ENCODE peak calls at places on chromosome 15, in five cellular contexts. S is IMR-90, V is neuronal stem cell, K is H1, H is mesenchymal stem cell. U is an unnamed sample.

GRCh38 chr15:74336061-74337005 is 31.1 kb downstream of the CYP11A1 start:
- DNase-seq in S (peak; percentile 37), V (no peak), K (no peak), H (no peak), U (no peak)

GRCh38 chr15:63843901-63844317 is 10.2 kb upstream of the HERC1 start:
- DNase-seq in S (peak; percentile 71), V (no peak), K (no peak), H (peak; percentile 65), U (peak; percentile 63)

GRCh38 chr15:85112997-85113396 is 131.3 kb downstream of the PDE8A start:
- DNase-seq in S (no peak), V (no peak), K (no peak), H (no peak), U (no peak)

GRCh38 chr15:68999091-68999490 is 15.4 kb upstream of the NOX5 start:
- DNase-seq in S (no peak), V (no peak), K (peak; percentile 1), H (no peak), U (no peak)

GRCh38 chr15:74403590-74403919 is 30.2 kb downstream of the SEMA7A start:
- DNase-seq in S (no peak), V (no peak), K (no peak), H (no peak), U (no peak)

GRCh38 chr15:52780172-52780980 is 9.8 kb downstream of the ONECUT1 start:
- DNase-seq in S (peak; percentile 41), V (peak; percentile 67), K (peak; percentile 88), H (peak; percentile 54), U (peak; percentile 53)

GRCh38 chr15:37981781-37982180 is 47.3 kb downstream of the TMCO5A start:
- DNase-seq in S (peak; percentile 55), V (no peak), K (no peak), H (peak; percentile 56), U (peak; percentile 41)

GRCh38 chr15:57680021-57680420 is 26.5 kb upstream of the POLR2M start:
- DNase-seq in S (peak; percentile 51), V (no peak), K (no peak), H (peak; percentile 30), U (no peak)

GRCh38 chr15:34693053-34693744 is 61.6 kb downstream of the GJD2 start:
- DNase-seq in S (peak; percentile 59), V (no peak), K (no peak), H (no peak), U (no peak)

GRCh38 chr15:84804005-84804803 is 13.0 kb upstream of the ALPK3 start:
- DNase-seq in S (no peak), V (no peak), K (no peak), H (no peak), U (no peak)

GRCh38 chr15:71195242-71195641 is 80.0 kb downstream of the THSD4 start:
- DNase-seq in S (no peak), V (no peak), K (peak; percentile 46), H (no peak), U (peak; percentile 89)

GRCh38 chr15:52976050-52976449 is 185.9 kb upstream of the ONECUT1 start:
- DNase-seq in S (no peak), V (no peak), K (no peak), H (no peak), U (no peak)

GRCh38 chr15:42726114-42726513 is 10.8 kb downstream of the CDAN1 start:
- DNase-seq in S (no peak), V (no peak), K (peak; percentile 48), H (no peak), U (no peak)

GRCh38 chr15:89632563-89633430 is 22.5 kb downstream of the KIF7 start:
- DNase-seq in S (no peak), V (no peak), K (no peak), H (no peak), U (no peak)

GRCh38 chr15:67803996-67804843 is 21.1 kb upstream of the SKOR1 start:
- DNase-seq in S (no peak), V (no peak), K (peak; percentile 78), H (no peak), U (peak; percentile 83)

GRCh38 chr15:58332676-58333400 is 99.0 kb upstream of the LIPC start:
- DNase-seq in S (peak; percentile 93), V (no peak), K (no peak), H (peak; percentile 95), U (peak; percentile 24)

GRCh38 chr15:63491116-63491817 is 13.1 kb upstream of the USP3 start:
- DNase-seq in S (no peak), V (no peak), K (no peak), H (no peak), U (no peak)

GRCh38 chr15:66573719-66574641 is 8.2 kb upstream of the LCTL start:
- DNase-seq in S (peak; percentile 89), V (no peak), K (no peak), H (peak; percentile 48), U (no peak)

GRCh38 chr15:51931638-51932037 is 39.9 kb downstream of the LEO1 start:
- DNase-seq in S (peak; percentile 74), V (no peak), K (no peak), H (peak; percentile 19), U (no peak)

GRCh38 chr15:38672814-38673292 is 108.2 kb upstream of the RASGRP1 start:
- DNase-seq in S (no peak), V (no peak), K (no peak), H (no peak), U (no peak)

GRCh38 chr15:70153948-70154439 is 56.3 kb upstream of the TLE3 start:
- DNase-seq in S (no peak), V (no peak), K (no peak), H (no peak), U (no peak)

GRCh38 chr15:59436774-59437472 is 1.1 kb upstream of the FAM81A start:
- DNase-seq in S (no peak), V (no peak), K (no peak), H (peak; percentile 6), U (no peak)

GRCh38 chr15:75065467-75065850 is 42.1 kb downstream of the PPCDC start:
- DNase-seq in S (peak; percentile 24), V (no peak), K (no peak), H (no peak), U (peak; percentile 23)

GRCh38 chr15:32716960-32717289 is 879 bp upstream of the GREM1 start:
- DNase-seq in S (no peak), V (peak; percentile 5), K (no peak), H (no peak), U (no peak)

GRCh38 chr15:74847462-74847861 is 4.5 kb upstream of the ULK3 start:
- DNase-seq in S (no peak), V (no peak), K (no peak), H (no peak), U (no peak)

GRCh38 chr15:75531041-75531450 is 48.1 kb downstream of the PTPN9 start:
- DNase-seq in S (peak; percentile 40), V (no peak), K (no peak), H (peak; percentile 34), U (peak; percentile 21)

GRCh38 chr15:31400222-31400927 is 73.7 kb downstream of the KLF13 start:
- DNase-seq in S (no peak), V (no peak), K (no peak), H (no peak), U (no peak)

GRCh38 chr15:74571191-74571590 is 30.2 kb downstream of the ARID3B start:
- DNase-seq in S (no peak), V (no peak), K (no peak), H (no peak), U (no peak)

GRCh38 chr15:62465173-62465572 is 300.1 kb upstream of the C2CD4B start:
- DNase-seq in S (no peak), V (no peak), K (no peak), H (no peak), U (peak; percentile 44)

GRCh38 chr15:45863881-45864580 is 229.2 kb downstream of the SQOR start:
- DNase-seq in S (no peak), V (no peak), K (no peak), H (no peak), U (peak; percentile 14)

GRCh38 chr15:42118650-42119531 is 24.5 kb upstream of the PLA2G4D start:
- DNase-seq in S (no peak), V (no peak), K (no peak), H (no peak), U (peak; percentile 46)

GRCh38 chr15:81152339-81152738 is 18.3 kb downstream of the CFAP161 start:
- DNase-seq in S (no peak), V (no peak), K (no peak), H (no peak), U (no peak)

GRCh38 chr15:77048135-77048866 is 22.6 kb downstream of the TSPAN3 start:
- DNase-seq in S (peak; percentile 23), V (no peak), K (no peak), H (no peak), U (no peak)
- H3K4me3 ChIP-seq in S (no peak overlapping the region), V (no peak overlapping the region), K (no peak overlapping the region), H (no peak overlapping the region), U (no peak overlapping the region)

GRCh38 chr15:98596885-98597343 is 51.4 kb upstream of the IGF1R start:
- DNase-seq in S (no peak), V (no peak), K (no peak), H (no peak), U (no peak)

GRCh38 chr15:98597666-98598065 is 50.7 kb upstream of the IGF1R start:
- DNase-seq in S (no peak), V (no peak), K (peak; percentile 39), H (no peak), U (peak; percentile 77)

GRCh38 chr15:98596131-98596530 is 52.2 kb upstream of the IGF1R start:
- DNase-seq in S (no peak), V (no peak), K (no peak), H (no peak), U (no peak)

GRCh38 chr15:98592136-98592535 is 56.2 kb upstream of the IGF1R start:
- DNase-seq in S (no peak), V (no peak), K (peak; percentile 47), H (no peak), U (no peak)
- H2BK15ac ChIP-seq in S (no peak overlapping the region), V (no peak overlapping the region), K (no peak overlapping the region), H (no peak overlapping the region), U (no peak overlapping the region)

DNA sequence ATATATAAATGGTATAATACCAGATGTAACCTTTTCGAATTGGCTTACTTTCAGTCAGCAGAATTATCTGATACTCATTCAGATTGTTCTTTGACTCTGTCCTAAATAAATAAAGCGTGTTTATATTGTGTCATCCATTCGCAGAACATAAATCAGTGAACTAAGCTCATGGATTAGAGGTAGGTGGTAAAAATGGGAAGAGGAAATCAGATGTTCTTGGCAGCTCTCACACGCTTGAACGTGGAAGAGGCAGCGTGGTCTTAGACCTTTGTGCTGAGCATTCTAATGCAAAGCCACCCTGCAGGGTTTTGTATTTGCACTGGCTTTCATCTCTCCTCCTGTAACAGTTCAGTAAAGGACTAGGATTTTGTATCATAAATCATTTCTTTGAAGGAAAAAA is 441.4 kb downstream of the GABRG3 start:
- DNase-seq in S (no peak), V (no peak), K (no peak), H (no peak), U (no peak)
- H3K9ac ChIP-seq in S (no peak overlapping the region), V (no peak overlapping the region), K (no peak overlapping the region), H (no peak overlapping the region), U (no peak overlapping the region)

DNA sequence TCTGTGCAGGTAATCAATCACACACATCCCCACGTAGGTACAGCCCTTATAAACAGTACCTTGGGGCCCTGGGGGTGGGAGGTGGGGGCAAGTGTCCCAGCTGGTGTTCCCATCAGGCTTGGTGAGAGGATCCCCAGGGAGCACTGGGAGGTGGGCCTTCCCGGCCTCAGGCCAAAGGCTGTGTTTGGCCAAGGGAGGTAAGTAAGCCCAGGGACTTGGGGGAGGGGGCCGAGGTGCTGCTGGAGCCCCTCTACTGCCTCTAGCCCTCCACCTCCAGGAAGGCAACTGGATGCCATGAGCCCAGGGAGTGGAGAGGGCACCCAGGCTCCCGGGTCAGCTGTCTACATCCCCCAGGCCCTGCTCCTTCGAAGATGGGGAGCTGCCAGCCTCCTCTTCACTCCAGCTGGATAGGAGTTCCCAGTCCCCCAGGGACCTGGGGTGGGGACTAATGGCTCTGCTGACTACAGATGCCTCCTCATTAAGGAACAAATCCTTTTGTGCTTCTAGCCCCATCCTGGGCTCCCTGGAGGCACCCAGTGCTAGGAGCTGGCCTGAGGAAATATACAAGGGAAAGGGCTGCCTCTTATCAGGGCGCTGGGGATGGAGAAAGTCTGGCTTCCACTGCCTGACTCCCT is 33.1 kb downstream of the RNU5B-1 start:
- DNase-seq in S (no peak), V (no peak), K (no peak), H (no peak), U (no peak)
- H3K4me3 ChIP-seq in S (no peak overlapping the region), V (no peak overlapping the region), K (no peak overlapping the region), H (no peak overlapping the region), U (no peak overlapping the region)